ENCODE peak calls at places on chromosomes 3 and 15, in five cellular contexts. R is colonic mucosa, X is left ventricle myocardium inferior, K is keratinocyte, N is sigmoid colon. A is an unnamed sample.
A peak's percentile ranks its signal among the peaks of the same experiment; 100 is the strongest.

GRCh38 chr15:91561371-91562100 is 292.0 kb upstream of the SLCO3A1 start:
- DNase-seq in R (no peak), X (no peak), K (peak; percentile 95), N (peak; percentile 67), A (peak; percentile 82)

GRCh38 chr15:66657062-66658020 is 44.7 kb upstream of the SMAD6 start:
- DNase-seq in R (no peak), X (no peak), K (no peak), N (no peak), A (peak; percentile 80)

GRCh38 chr15:29990035-29990434 is 92.7 kb upstream of the GOLGA8J start:
- DNase-seq in R (no peak), X (no peak), K (no peak), N (no peak), A (no peak)

GRCh38 chr15:72902245-72902928 is 118.8 kb upstream of the ADPGK start:
- DNase-seq in R (peak; percentile 37), X (peak; percentile 67), K (no peak), N (peak; percentile 69), A (peak; percentile 43)

GRCh38 chr15:74396445-74397238 is 29.2 kb upstream of the CYP11A1 start:
- DNase-seq in R (no peak), X (no peak), K (peak; percentile 99), N (no peak), A (peak; percentile 93)

GRCh38 chr15:67170143-67170885 is 84.1 kb downstream of the AAGAB start:
- DNase-seq in R (no peak), X (no peak), K (no peak), N (peak; percentile 61), A (peak; percentile 72)

GRCh38 chr3:175211481-175211880 is 352.3 kb downstream of the NAALADL2 start:
- DNase-seq in R (no peak), X (no peak), K (no peak), N (no peak), A (no peak)

GRCh38 chr3:69922521-69923000 is 77.0 kb upstream of the SAMMSON start:
- DNase-seq in R (no peak), X (no peak), K (no peak), N (no peak), A (no peak)

GRCh38 chr3:124558898-124559649 is 171.2 kb upstream of the UMPS start:
- DNase-seq in R (peak; percentile 87), X (peak; percentile 68), K (no peak), N (peak; percentile 87), A (peak; percentile 88)

GRCh38 chr15:41482070-41482469 is 11.6 kb upstream of the ITPKA start:
- DNase-seq in R (no peak), X (no peak), K (no peak), N (no peak), A (peak; percentile 64)

GRCh38 chr3:183392166-183393034 is 36.0 kb downstream of the MCF2L2 start:
- DNase-seq in R (no peak), X (no peak), K (no peak), N (no peak), A (no peak)

GRCh38 chr3:58630081-58630709 is 36.4 kb downstream of the FAM3D start:
- DNase-seq in R (peak; percentile 91), X (peak; percentile 42), K (peak; percentile 35), N (peak; percentile 75), A (peak; percentile 94)

GRCh38 chr3:52052831-52053306 is 3.5 kb downstream of the DUSP7 start:
- DNase-seq in R (peak; percentile 83), X (peak; percentile 92), K (no peak), N (peak; percentile 94), A (peak; percentile 98)

GRCh38 chr3:87082806-87083440 is 92.0 kb upstream of the VGLL3 start:
- DNase-seq in R (peak; percentile 31), X (no peak), K (peak; percentile 2), N (no peak), A (peak; percentile 77)

GRCh38 chr15:58549013-58549779 is 117.4 kb downstream of the LIPC start:
- DNase-seq in R (no peak), X (no peak), K (no peak), N (no peak), A (no peak)

GRCh38 chr15:37695719-37696118 is 238.7 kb upstream of the TMCO5A start:
- DNase-seq in R (no peak), X (no peak), K (no peak), N (no peak), A (no peak)

GRCh38 chr3:38003371-38003816 is 12.8 kb downstream of the VILL start:
- DNase-seq in R (peak; percentile 78), X (peak; percentile 67), K (no peak), N (peak; percentile 86), A (peak; percentile 97)

GRCh38 chr15:91021516-91022074 is 799 bp downstream of the VPS33B start:
- DNase-seq in R (no peak), X (no peak), K (peak; percentile 4), N (no peak), A (no peak)

GRCh38 chr15:96352594-96353377 is 22.3 kb downstream of the NR2F2 start:
- DNase-seq in R (no peak), X (no peak), K (no peak), N (no peak), A (peak; percentile 82)

GRCh38 chr15:37107071-37107753 is 6.9 kb upstream of the MEIS2 start:
- DNase-seq in R (no peak), X (no peak), K (no peak), N (peak; percentile 78), A (no peak)

GRCh38 chr15:43218908-43219706 is 1.7 kb downstream of the EPB42 start:
- DNase-seq in R (no peak), X (no peak), K (peak; percentile 80), N (no peak), A (peak; percentile 79)

GRCh38 chr3:11273945-11274344 is 1.7 kb downstream of the ATG7 start:
- DNase-seq in R (no peak), X (no peak), K (no peak), N (no peak), A (no peak)

GRCh38 chr3:11274743-11275142 is 2.5 kb downstream of the ATG7 start:
- DNase-seq in R (no peak), X (no peak), K (no peak), N (no peak), A (no peak)

GRCh38 chr3:11269007-11269406 is 3.2 kb upstream of the ATG7 start:
- DNase-seq in R (no peak), X (no peak), K (no peak), N (no peak), A (no peak)

GRCh38 chr3:11272913-11273574 is 847 bp downstream of the ATG7 start:
- DNase-seq in R (no peak), X (no peak), K (no peak), N (no peak), A (no peak)

DNA sequence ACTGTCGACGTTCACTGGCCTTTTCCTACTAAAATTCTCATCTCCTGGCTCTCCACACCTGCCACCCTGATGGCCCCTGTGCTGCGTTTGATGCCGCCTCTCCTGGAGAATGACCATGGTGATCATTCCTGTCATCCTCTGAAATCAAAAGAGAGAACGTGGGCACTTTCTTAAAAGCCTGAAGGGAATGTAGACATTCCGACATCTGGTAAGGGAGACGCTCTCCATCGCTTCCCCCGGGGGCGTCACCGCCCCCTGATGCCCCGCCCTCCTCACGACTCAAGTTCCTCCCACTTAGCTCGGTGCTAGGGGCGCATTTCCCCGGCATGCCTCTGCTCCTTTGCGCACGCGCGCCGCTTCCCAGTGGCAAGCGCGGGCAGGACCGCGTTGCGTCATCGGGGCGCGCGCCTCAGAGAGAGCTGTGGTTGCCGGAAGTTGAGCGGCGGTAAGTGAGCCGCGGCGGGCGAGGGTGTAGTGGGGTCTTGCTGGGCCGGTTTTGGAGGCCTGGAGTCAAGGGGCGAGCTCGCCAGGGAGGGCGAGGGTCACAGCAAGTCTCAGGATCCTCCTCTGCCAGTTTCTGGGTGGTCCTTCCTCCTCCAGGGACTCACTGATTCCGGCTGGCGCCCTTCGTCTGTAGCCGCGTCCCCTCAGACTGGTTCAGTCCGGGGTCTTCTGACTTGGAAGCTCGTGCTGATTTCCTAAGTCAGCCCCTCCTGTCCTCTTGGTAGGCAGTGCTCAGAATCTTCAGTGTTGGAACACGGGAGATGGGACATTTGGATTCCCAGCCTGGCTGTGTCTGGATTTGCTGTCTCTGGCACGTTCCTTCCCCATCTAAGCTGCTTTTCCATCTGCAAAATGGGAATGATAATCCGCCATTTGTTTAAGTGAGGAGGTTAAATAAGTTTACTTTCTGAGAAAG is at the start of gene ATG7:
- DNase-seq in R (peak; percentile 98), X (peak; percentile 98), K (no peak), N (peak; percentile 99), A (peak; percentile 97)
- TF ChIP-seq CTCF in R (no peak), X (peak; percentile 21), K (no peak), N (no peak), A (no peak)

DNA sequence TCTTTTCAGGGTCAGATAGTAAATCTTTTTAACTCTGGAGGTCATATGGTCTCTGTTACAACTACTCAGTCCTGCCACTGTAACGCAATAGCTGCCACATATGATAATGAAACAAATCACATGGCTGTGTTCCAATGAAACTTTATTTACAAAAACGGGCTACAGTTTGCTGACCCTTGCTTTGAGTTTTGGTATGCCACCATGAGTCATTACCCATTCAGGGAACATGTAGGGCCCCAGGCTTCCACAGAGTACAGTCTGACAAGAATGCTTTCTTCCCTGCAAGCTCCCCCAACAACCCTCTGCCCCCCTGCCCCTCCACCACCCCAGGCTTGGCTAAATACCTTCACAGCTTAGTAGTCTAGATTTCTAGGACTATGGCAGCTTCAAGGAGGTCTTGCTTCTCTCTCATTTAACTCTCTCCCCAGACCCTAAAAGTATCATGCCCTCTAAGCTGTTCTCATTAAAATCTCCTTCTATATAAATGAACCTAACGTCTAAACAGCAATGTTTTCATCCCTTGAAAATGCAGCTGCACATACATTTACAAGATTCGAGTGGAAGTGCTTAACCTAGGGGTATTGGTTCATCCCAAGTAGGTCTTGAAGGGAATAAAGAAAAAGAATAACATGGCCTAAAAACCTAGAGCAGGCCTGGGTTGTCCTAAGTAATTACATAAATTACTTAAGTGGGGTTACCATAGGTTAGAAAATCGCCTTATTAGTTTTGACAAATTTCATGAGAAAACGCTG is 117.8 kb upstream of the PRICKLE2 start:
- DNase-seq in R (no peak), X (no peak), K (peak; percentile 49), N (no peak), A (peak; percentile 43)
- H3K27ac ChIP-seq in R (peak overlapping the region; percentile 44), X (no peak overlapping the region), K (peak overlapping the region; percentile 43), N (peak overlapping the region; percentile 90), A (peak overlapping the region; percentile 94)

GRCh38 chr3:72004749-72005292 is 219.9 kb upstream of the PROK2 start:
- DNase-seq in R (no peak), X (no peak), K (no peak), N (no peak), A (peak; percentile 55)
- H3K4me1 ChIP-seq in R (no peaks in the 10 kb centered on the region), X (no peaks in the 10 kb centered on the region), K (no peaks in the 10 kb centered on the region), N (no peaks in the 10 kb centered on the region), A (peaks cover 30% of the 10 kb centered on the region)

GRCh38 chr15:45666119-45666875 is 31.5 kb downstream of the SQOR start:
- DNase-seq in R (no peak), X (no peak), K (no peak), N (no peak), A (no peak)
- TF ChIP-seq CTCF in R (no peak), X (no peak), K (peak; percentile 9), N (no peak), A (no peak)

GRCh38 chr3:73765878-73766564 is 141.3 kb upstream of the PDZRN3 start:
- DNase-seq in R (no peak), X (no peak), K (no peak), N (no peak), A (peak; percentile 51)
- H3K27ac ChIP-seq in R (no peak overlapping the region), X (peak overlapping the region; percentile 73), K (no peak overlapping the region), N (peak overlapping the region; percentile 48), A (peak overlapping the region; percentile 76)

A was measured in osteoblast.